ENCODE peak calls at places on chromosomes 3 and 15, in four cellular contexts. One of them, this sample, is unnamed.
A peak's percentile ranks its signal among the peaks of the same experiment; 100 is the strongest.

GRCh38 chr3:29144807-29145206 is 136.1 kb upstream of the RBMS3 start:
- DNase-seq in AG04450: peak; percentile 34
- DNase-seq in stomach: no peak
- DNase-seq in H9: no peak
- DNase-seq in this sample: no peak

GRCh38 chr3:182829761-182830405 is 36.6 kb downstream of the ATP11B start:
- DNase-seq in H9: no peak
- DNase-seq in stomach: no peak
- DNase-seq in AG04450: no peak
- DNase-seq in this sample: peak; percentile 14

GRCh38 chr15:96337991-96338771 is 7.7 kb downstream of the NR2F2 start:
- DNase-seq in stomach: no peak
- DNase-seq in H9: no peak
- DNase-seq in AG04450: no peak
- DNase-seq in this sample: no peak

GRCh38 chr15:76904461-76905012 is 603 bp downstream of the SCAPER start:
- DNase-seq in stomach: peak; percentile 28
- DNase-seq in H9: peak; percentile 60
- DNase-seq in AG04450: no peak
- DNase-seq in this sample: peak; percentile 27

GRCh38 chr15:73388256-73388781 is 19.6 kb upstream of the HCN4 start:
- DNase-seq in AG04450: no peak
- DNase-seq in stomach: no peak
- DNase-seq in H9: peak; percentile 56
- DNase-seq in this sample: peak; percentile 71

GRCh38 chr3:148227534-148227933 is 470.2 kb upstream of the AGTR1 start:
- DNase-seq in stomach: no peak
- DNase-seq in AG04450: peak; percentile 15
- DNase-seq in H9: no peak
- DNase-seq in this sample: no peak

GRCh38 chr3:142873569-142873968 is 15.3 kb downstream of the PCOLCE2 start:
- DNase-seq in H9: no peak
- DNase-seq in stomach: no peak
- DNase-seq in AG04450: no peak
- DNase-seq in this sample: no peak

GRCh38 chr3:194472290-194472920 is 14.4 kb downstream of the ATP13A3 start:
- DNase-seq in H9: no peak
- DNase-seq in AG04450: peak; percentile 55
- DNase-seq in stomach: no peak
- DNase-seq in this sample: peak; percentile 49

GRCh38 chr3:138786788-138787276 is 47.9 kb downstream of the PIK3CB start:
- DNase-seq in AG04450: no peak
- DNase-seq in H9: no peak
- DNase-seq in stomach: no peak
- DNase-seq in this sample: no peak

GRCh38 chr3:61960976-61961375 is 399.6 kb downstream of the PTPRG start:
- DNase-seq in H9: no peak
- DNase-seq in stomach: no peak
- DNase-seq in AG04450: no peak
- DNase-seq in this sample: no peak

GRCh38 chr3:114221165-114221880 is 16.1 kb downstream of the ZNF80 start:
- DNase-seq in AG04450: no peak
- DNase-seq in H9: no peak
- DNase-seq in stomach: no peak
- DNase-seq in this sample: no peak

GRCh38 chr3:25444273-25444672 is 16.2 kb downstream of the RARB start:
- DNase-seq in stomach: no peak
- DNase-seq in AG04450: no peak
- DNase-seq in H9: no peak
- DNase-seq in this sample: no peak

GRCh38 chr3:25437953-25438352 is 9.9 kb downstream of the RARB start:
- DNase-seq in stomach: no peak
- DNase-seq in H9: no peak
- DNase-seq in AG04450: no peak
- DNase-seq in this sample: no peak

GRCh38 chr3:25442486-25442885 is 14.4 kb downstream of the RARB start:
- DNase-seq in AG04450: no peak
- DNase-seq in H9: no peak
- DNase-seq in stomach: no peak
- DNase-seq in this sample: no peak

GRCh38 chr3:25438791-25439555 is 10.9 kb downstream of the RARB start:
- DNase-seq in AG04450: no peak
- DNase-seq in stomach: no peak
- DNase-seq in H9: no peak
- DNase-seq in this sample: no peak

DNA sequence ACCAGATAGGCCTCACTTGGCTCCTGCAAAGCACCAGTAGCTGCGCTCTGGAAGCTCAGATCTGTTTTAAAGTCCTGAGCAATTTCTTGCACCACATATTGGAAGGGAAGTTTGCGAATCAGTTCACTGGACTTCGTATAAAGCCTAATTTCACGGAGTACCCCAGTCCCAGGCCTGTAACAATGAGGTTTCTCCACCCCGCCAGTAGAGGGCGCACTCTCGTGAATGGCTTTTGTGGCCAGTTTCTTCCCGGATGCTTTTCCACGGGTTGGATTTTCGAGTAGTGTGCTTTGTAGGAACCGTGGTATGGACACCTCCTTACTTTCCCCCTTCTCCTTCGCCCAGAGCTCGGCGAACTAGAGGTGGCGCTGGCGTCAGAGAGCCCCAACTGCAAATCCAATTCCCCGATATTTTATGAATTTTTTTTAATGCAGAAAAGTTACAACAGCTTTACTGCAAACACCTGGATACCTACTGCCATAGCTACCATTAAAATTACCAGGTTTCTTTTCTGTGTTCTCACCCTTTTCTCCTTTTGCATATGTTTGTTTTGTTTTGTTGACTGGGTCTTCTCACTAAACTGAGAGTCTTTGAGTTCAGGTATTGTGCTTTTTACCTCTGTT is 13.3 kb downstream of the RARB start:
- DNase-seq in stomach: no peak
- DNase-seq in AG04450: no peak
- DNase-seq in H9: peak; percentile 38
- DNase-seq in this sample: peak; percentile 46
- TF ChIP-seq CTCF in stomach: peak; percentile 31
- TF ChIP-seq CTCF in AG04450: peak; percentile 54
- TF ChIP-seq CTCF in H9: peak; percentile 90
- TF ChIP-seq CTCF in this sample: peak; percentile 84

GRCh38 chr3:32239638-32240550 is 1.4 kb downstream of the CMTM8 start:
- DNase-seq in AG04450: no peak
- DNase-seq in stomach: peak; percentile 61
- DNase-seq in H9: peak; percentile 63
- DNase-seq in this sample: peak; percentile 49
- TF ChIP-seq CTCF in AG04450: peak; percentile 34
- TF ChIP-seq CTCF in stomach: no peak
- TF ChIP-seq CTCF in H9: peak; percentile 62
- TF ChIP-seq CTCF in this sample: peak; percentile 62

GRCh38 chr15:84839714-84840113 is 22.6 kb downstream of the ALPK3 start:
- DNase-seq in AG04450: no peak
- DNase-seq in stomach: no peak
- DNase-seq in H9: peak; percentile 24
- DNase-seq in this sample: no peak
- TF ChIP-seq CTCF in AG04450: no peak
- TF ChIP-seq CTCF in stomach: no peak
- TF ChIP-seq CTCF in H9: no peak
- TF ChIP-seq CTCF in this sample: no peak

GRCh38 chr3:13335503-13335902 is 84.6 kb downstream of the NUP210 start:
- DNase-seq in AG04450: no peak
- DNase-seq in H9: no peak
- DNase-seq in stomach: no peak
- DNase-seq in this sample: no peak

GRCh38 chr3:13339833-13340232 is 80.3 kb downstream of the NUP210 start:
- DNase-seq in H9: no peak
- DNase-seq in stomach: no peak
- DNase-seq in AG04450: no peak
- DNase-seq in this sample: no peak

GRCh38 chr3:13338231-13338630 is 81.9 kb downstream of the NUP210 start:
- DNase-seq in stomach: no peak
- DNase-seq in H9: no peak
- DNase-seq in AG04450: no peak
- DNase-seq in this sample: no peak

GRCh38 chr3:13336592-13336991 is 83.5 kb downstream of the NUP210 start:
- DNase-seq in H9: no peak
- DNase-seq in stomach: no peak
- DNase-seq in AG04450: no peak
- DNase-seq in this sample: no peak

DNA sequence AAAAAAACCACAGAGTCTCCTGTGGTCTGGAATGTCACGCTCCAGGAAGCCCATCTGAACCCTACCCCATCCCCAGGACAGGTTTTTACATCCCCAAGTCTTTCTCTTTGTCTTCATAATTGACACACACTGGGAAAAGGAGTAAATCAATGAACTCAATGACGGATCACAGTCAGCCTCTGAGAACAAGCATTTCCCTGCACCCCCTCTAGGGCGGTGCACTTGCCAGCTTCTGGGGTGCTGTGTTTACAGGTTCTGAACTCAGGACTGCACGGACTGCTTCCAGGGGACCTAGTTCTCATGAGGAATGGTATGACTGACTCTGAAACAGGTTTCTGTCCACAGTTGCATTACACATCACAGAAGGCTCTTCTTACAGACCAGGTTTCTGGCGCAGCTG is 81.1 kb downstream of the NUP210 start:
- DNase-seq in AG04450: no peak
- DNase-seq in H9: no peak
- DNase-seq in stomach: no peak
- DNase-seq in this sample: no peak
- TF ChIP-seq CTCF in AG04450: no peak
- TF ChIP-seq CTCF in H9: no peak
- TF ChIP-seq CTCF in stomach: no peak
- TF ChIP-seq CTCF in this sample: no peak

DNA sequence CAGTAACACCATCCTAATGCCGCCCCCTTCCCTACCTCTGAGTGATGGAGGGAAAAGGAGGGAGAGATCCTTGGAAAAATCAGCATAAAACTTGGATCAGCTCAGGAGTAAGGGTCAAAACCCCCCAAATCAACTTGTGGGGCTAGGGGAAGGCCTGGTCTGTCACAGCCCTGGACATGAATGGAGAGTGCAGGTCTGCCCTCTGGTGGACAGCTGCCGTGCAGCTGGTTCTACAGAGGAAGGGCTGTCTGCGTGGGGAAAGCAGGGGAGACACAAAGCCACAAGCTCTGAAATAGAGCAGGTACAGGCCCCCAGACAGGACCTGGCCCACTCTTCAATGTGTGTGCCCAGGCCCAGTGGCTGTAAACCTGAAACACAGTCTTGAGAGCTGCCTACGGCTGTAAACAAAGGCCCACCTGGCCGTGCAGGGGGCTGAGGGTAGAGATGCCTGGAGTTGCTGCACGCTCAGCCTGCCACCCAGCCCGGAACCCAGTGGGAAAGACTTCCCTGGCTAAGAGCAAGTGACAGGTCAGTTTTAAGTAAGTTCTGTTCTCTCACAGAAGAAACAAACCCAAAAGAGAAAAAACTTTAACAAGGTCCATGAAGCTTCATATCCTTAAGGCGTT is 16.4 kb downstream of the CLK3 start:
- DNase-seq in AG04450: no peak
- DNase-seq in stomach: peak; percentile 69
- DNase-seq in H9: peak; percentile 76
- DNase-seq in this sample: peak; percentile 79
- TF ChIP-seq CTCF in AG04450: peak; percentile 90
- TF ChIP-seq CTCF in stomach: peak; percentile 74
- TF ChIP-seq CTCF in H9: peak; percentile 90
- TF ChIP-seq CTCF in this sample: peak; percentile 80

DNA sequence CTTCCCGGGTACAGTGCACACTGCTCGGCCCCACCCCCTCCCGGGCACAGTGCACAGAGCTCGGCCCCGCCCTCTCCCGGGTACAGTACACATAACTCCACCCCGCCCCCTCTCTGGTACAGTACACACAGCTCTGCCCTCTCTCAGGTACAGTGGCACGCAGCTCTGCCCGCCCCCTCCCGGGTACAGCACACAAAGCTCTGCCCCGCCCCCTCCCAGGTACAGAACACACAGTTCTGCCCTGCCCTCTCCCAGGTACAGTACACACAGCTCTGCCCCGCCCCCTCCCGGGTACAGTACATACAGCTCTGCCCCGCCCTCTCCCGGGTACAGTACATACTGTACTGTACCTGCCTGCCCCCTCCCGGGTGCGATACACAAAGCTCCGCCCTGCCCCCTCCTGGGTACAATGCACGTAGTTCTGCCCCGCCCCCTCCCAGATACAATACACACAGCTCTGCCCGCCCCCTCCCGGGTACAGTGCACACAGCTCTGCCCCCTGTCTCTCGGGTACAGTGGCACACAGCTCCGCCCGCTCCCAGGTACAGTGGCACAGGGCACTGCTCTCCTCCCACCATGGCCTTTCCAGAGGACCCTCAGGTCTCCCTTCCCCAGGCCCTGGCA is 16.4 kb upstream of the PRR20G start:
- DNase-seq in AG04450: no peak
- DNase-seq in stomach: peak; percentile 97
- DNase-seq in H9: no peak
- DNase-seq in this sample: peak; percentile 98
- TF ChIP-seq CTCF in AG04450: no peak
- TF ChIP-seq CTCF in stomach: peak; percentile 7
- TF ChIP-seq CTCF in H9: no peak
- TF ChIP-seq CTCF in this sample: no peak

GRCh38 chr3:172040078-172040975 is 949 bp downstream of the FNDC3B start:
- DNase-seq in H9: peak; percentile 75
- DNase-seq in AG04450: peak; percentile 76
- DNase-seq in stomach: peak; percentile 87
- DNase-seq in this sample: peak; percentile 93
- TF ChIP-seq CTCF in H9: peak; percentile 37
- TF ChIP-seq CTCF in AG04450: peak; percentile 37
- TF ChIP-seq CTCF in stomach: peak; percentile 11
- TF ChIP-seq CTCF in this sample: no peak

DNA sequence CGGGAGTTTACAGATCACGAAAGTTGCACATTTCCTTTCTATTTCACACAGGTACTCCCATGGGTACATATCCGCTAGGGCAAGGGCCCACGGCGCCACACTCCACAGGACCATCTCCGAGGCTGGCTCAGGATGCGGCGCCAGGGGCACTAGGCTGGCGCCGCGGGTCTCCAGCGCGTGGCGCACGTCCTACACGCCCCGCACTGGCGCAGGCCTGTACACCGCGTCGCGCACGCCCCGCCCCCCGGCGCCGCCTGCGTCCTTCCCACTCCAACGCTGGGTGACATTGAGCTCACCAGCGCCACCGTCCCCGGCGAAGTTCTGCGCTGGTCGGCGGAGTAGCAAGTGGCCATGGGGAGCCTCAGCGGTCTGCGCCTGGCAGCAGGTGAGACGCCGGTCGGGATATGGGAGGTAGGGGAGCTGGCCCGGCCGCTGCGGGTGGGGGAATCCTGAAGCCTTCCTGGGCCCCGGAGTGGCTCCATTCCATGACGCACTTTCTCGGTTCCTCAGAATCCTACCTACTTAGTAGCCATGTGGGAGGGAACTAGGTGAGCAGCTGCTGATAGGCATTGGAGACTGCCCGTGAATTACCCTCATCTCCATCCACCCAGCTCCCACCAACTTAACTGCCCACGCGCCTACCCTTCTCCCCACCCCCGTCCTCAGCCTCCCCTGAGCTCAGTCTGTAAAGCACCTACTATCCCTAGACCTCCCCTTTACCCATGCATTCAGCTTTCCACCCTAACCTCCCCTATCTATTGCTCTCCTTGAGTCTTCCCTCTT is at the start of gene FAM162A:
- DNase-seq in stomach: peak; percentile 96
- DNase-seq in AG04450: no peak
- DNase-seq in H9: peak; percentile 95
- DNase-seq in this sample: peak; percentile 97
- TF ChIP-seq CTCF in stomach: peak; percentile 53
- TF ChIP-seq CTCF in AG04450: peak; percentile 38
- TF ChIP-seq CTCF in H9: peak; percentile 63
- TF ChIP-seq CTCF in this sample: peak; percentile 39

This sample was measured in Calu3.